ENCODE peak calls at places on chromosomes 1 and 21, in eight cellular contexts. M is upper lobe of left lung; S is aorta; T is right lobe of liver; Z is body of pancreas; V is effector memory CD4-positive, alpha-beta T cell; F is H9; W is left lung. E is an unnamed sample.

GRCh38 chr1:24351247-24351646 is 32.1 kb downstream of the GRHL3 start:
- DNase-seq in M (no peak), S (no peak), T (no peak), Z (no peak), V (no peak), F (no peak), W (no peak), E (no peak)

GRCh38 chr1:151720974-151721787 is at the start of gene RIIAD1:
- DNase-seq in M (peak), S (no peak), T (peak), Z (no peak), V (peak), F (peak), W (no peak), E (no peak)

GRCh38 chr21:40555129-40555528 is 291.8 kb downstream of the DSCAM start:
- DNase-seq in M (no peak), S (no peak), T (no peak), Z (no peak), V (no peak), F (no peak), W (no peak), E (no peak)

GRCh38 chr1:241821363-241821762 is 26.6 kb upstream of the EXO1 start:
- DNase-seq in M (no peak), S (no peak), T (no peak), Z (no peak), V (no peak), F (no peak), W (no peak), E (no peak)

GRCh38 chr1:209455666-209456065 is 127.8 kb upstream of the CAMK1G start:
- DNase-seq in M (no peak), S (no peak), T (no peak), Z (no peak), V (no peak), F (no peak), W (no peak), E (no peak)

GRCh38 chr1:87615917-87616316 is 287.2 kb downstream of the LMO4 start:
- DNase-seq in M (no peak), S (no peak), T (no peak), Z (no peak), V (no peak), F (no peak), W (no peak), E (no peak)

GRCh38 chr1:9106286-9106685 is 22.6 kb downstream of the GPR157 start:
- DNase-seq in M (peak), S (peak), T (no peak), Z (no peak), V (no peak), F (no peak), W (no peak), E (no peak)

GRCh38 chr1:221344693-221345092 is 397.2 kb downstream of the DUSP10 start:
- DNase-seq in M (no peak), S (no peak), T (no peak), Z (no peak), V (no peak), F (no peak), W (no peak), E (no peak)

GRCh38 chr1:222392571-222392970 is 155.3 kb downstream of the HHIPL2 start:
- DNase-seq in M (no peak), S (no peak), T (no peak), Z (no peak), V (no peak), F (no peak), W (no peak), E (no peak)

GRCh38 chr1:37989381-37989930 is 366 bp downstream of the SF3A3 start:
- DNase-seq in M (no peak), S (peak), T (peak), Z (peak), V (peak), F (peak), W (peak), E (no peak)

GRCh38 chr1:22673486-22674409 is 20.7 kb downstream of the C1QB start:
- DNase-seq in M (peak), S (peak), T (peak), Z (peak), V (no peak), F (no peak), W (no peak), E (no peak)

GRCh38 chr1:205456383-205456867 is 580 bp upstream of the BLACAT1 start:
- DNase-seq in M (peak), S (no peak), T (no peak), Z (no peak), V (no peak), F (peak), W (no peak), E (no peak)

GRCh38 chr1:167642501-167642826 is 12.4 kb downstream of the RCSD1 start:
- DNase-seq in M (no peak), S (no peak), T (no peak), Z (no peak), V (no peak), F (no peak), W (no peak), E (no peak)

GRCh38 chr1:118783095-118783758 is 204.9 kb downstream of the TBX15 start:
- DNase-seq in M (no peak), S (no peak), T (no peak), Z (no peak), V (no peak), F (no peak), W (no peak), E (no peak)

GRCh38 chr1:234398849-234399381 is 25.7 kb downstream of the COA6 start:
- DNase-seq in M (no peak), S (no peak), T (no peak), Z (no peak), V (no peak), F (no peak), W (no peak), E (no peak)

GRCh38 chr1:69572921-69573320 is 5.2 kb downstream of the LRRC7 start:
- DNase-seq in M (no peak), S (no peak), T (no peak), Z (no peak), V (no peak), F (no peak), W (no peak), E (no peak)

GRCh38 chr1:42937141-42937696 is 21.4 kb downstream of the SLC2A1 start:
- DNase-seq in M (no peak), S (no peak), T (no peak), Z (no peak), V (no peak), F (no peak), W (peak), E (no peak)

GRCh38 chr1:26237230-26237966 is 3.4 kb downstream of the CEP85 start:
- DNase-seq in M (no peak), S (no peak), T (no peak), Z (no peak), V (no peak), F (no peak), W (no peak), E (no peak)

GRCh38 chr1:69737527-69738176 is 169.9 kb downstream of the LRRC7 start:
- DNase-seq in M (no peak), S (no peak), T (no peak), Z (peak), V (no peak), F (peak), W (no peak), E (no peak)

GRCh38 chr1:25869909-25870606 is 5.5 kb downstream of the PAQR7 start:
- DNase-seq in M (no peak), S (no peak), T (no peak), Z (no peak), V (no peak), F (no peak), W (no peak), E (no peak)

GRCh38 chr1:109781807-109782206 is 18.1 kb upstream of the EPS8L3 start:
- DNase-seq in M (no peak), S (no peak), T (no peak), Z (no peak), V (no peak), F (no peak), W (no peak), E (no peak)

GRCh38 chr1:51978099-51978498 is 12.4 kb downstream of the RAB3B start:
- DNase-seq in M (no peak), S (no peak), T (no peak), Z (no peak), V (no peak), F (no peak), W (no peak), E (no peak)

GRCh38 chr1:164659621-164660414 is 100.8 kb downstream of the PBX1 start:
- DNase-seq in M (no peak), S (no peak), T (no peak), Z (peak), V (no peak), F (peak), W (no peak), E (no peak)

GRCh38 chr1:172821609-172822274 is 162.8 kb downstream of the FASLG start:
- DNase-seq in M (no peak), S (no peak), T (no peak), Z (peak), V (no peak), F (no peak), W (no peak), E (peak)

GRCh38 chr21:38985423-38986378 is 180.0 kb downstream of the ETS2 start:
- DNase-seq in M (no peak), S (peak), T (peak), Z (peak), V (no peak), F (no peak), W (peak), E (no peak)

DNA sequence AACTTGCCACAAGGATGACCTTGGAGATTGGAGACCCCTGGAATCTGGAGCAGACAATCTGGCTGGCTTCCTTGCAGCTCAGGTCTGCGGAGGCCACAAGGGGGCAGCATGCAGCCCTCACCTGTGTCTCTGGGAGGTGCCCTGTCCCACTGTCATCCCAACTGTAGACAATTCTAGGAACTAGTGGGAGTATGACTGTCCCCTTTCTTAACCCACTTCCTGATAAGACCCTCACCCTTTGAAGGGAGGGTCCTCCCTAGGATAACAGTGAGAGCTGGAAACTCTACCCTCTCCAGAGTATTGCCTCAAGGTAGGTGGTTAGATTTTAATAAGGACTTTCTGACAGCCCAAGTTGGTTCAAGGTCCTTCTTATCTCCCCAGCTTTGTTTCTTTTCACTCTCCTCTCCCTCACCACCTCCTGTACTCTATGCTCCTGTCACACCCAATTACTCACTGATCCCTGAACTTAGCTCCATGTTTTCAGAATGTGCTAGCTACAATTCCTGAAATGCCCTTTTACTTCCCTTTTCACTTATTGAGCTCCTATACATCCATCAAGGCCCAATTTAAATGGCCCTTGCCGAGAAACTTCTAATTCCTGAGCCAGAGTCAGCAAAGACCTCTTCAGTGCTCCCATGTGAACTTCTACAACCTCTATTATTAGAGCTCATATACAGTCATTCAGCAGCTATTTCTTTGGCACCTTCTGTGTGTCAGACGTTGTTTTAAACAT is 9.2 kb upstream of the KCNQ4 start:
- DNase-seq in M (no peak), S (no peak), T (peak), Z (peak), V (peak), F (peak), W (no peak), E (no peak)
- H3K27ac ChIP-seq in M (no peak), S (peak), T (no peak), Z (no peak), V (no peak), F (no peak), W (no peak), E (no peak)

GRCh38 chr1:235465066-235465465 is 39.2 kb downstream of the B3GALNT2 start:
- DNase-seq in M (no peak), S (no peak), T (no peak), Z (no peak), V (no peak), F (no peak), W (no peak), E (no peak)

GRCh38 chr1:235470741-235471439 is 33.4 kb downstream of the B3GALNT2 start:
- DNase-seq in M (no peak), S (no peak), T (no peak), Z (no peak), V (no peak), F (no peak), W (no peak), E (no peak)

GRCh38 chr1:235468970-235469369 is 35.3 kb downstream of the B3GALNT2 start:
- DNase-seq in M (no peak), S (no peak), T (no peak), Z (no peak), V (no peak), F (no peak), W (no peak), E (no peak)

GRCh38 chr1:235473808-235474207 is 30.4 kb downstream of the B3GALNT2 start:
- DNase-seq in M (no peak), S (no peak), T (no peak), Z (no peak), V (no peak), F (no peak), W (no peak), E (no peak)

DNA sequence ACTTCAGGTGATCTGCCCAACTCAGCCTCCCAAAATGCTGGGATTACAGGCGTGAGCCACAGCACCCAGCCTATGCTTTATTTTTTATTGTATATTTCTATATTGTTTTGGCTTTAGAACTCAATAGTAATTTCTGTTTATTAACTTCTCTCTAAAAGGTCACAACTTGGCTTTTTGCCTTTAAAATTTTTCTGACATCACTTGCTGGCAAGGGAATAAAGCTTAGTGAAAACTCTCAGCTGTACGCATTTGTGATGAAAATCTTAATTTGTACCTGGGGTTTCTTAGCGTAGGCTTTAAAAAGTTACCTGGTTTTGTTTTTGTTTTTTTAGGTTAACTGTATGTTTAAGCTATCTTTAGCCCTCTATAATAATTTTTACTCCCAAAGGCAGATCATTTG is 36.2 kb downstream of the B3GALNT2 start:
- DNase-seq in M (no peak), S (no peak), T (no peak), Z (peak), V (no peak), F (no peak), W (no peak), E (no peak)
- H3K27ac ChIP-seq in M (no peak), S (no peak), T (no peak), Z (peak), V (no peak), F (no peak), W (no peak), E (no peak)

DNA sequence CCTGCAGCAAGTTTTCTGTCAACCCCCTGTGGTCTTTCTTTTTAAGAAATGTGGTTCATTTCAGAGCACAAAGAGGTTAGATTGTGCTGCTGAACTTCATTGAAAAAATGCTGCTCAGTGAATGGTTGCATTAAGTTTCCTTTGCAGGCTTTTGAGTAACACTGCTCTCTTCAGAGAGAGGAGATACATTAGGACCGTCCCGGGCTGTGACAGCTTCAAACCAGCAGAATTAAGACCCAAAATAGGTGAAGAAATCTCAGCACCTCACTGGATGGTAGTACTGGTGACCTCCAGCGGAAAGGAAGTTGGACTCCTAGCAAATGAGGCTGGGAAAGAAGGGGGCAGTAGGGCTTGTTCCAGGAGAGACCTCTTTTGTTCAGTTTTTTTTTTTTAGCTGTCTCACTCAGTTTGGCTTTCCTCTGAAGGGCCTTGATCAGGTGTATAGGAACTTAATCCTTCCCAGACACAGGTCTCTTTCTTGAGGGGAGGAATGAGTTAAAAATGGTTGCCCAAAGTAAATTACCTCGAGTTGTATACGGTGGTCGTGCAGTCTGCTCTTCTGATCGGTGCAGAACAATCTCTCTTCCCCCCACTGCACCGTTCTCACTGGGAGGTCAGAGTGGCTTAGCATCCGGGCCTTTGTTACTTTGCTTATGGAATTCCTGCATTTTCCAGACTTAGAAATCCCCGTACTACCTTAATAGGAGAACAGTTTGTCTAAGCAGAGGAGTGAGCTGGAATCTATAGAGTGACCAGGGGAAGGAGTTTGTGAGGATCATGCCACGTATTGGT is 81.0 kb downstream of the NDUFS5 start:
- DNase-seq in M (no peak), S (no peak), T (no peak), Z (no peak), V (no peak), F (no peak), W (no peak), E (no peak)
- H3K27ac ChIP-seq in M (peak), S (peak), T (peak), Z (peak), V (no peak), F (peak), W (peak), E (peak)

GRCh38 chr1:204095248-204095640 is 22.3 kb downstream of the SOX13 start:
- DNase-seq in M (no peak), S (no peak), T (no peak), Z (no peak), V (no peak), F (no peak), W (no peak), E (no peak)

GRCh38 chr1:204093756-204094155 is 20.8 kb downstream of the SOX13 start:
- DNase-seq in M (no peak), S (no peak), T (no peak), Z (no peak), V (no peak), F (no peak), W (no peak), E (no peak)

GRCh38 chr1:204094262-204095247 is 21.6 kb downstream of the SOX13 start:
- DNase-seq in M (no peak), S (no peak), T (no peak), Z (no peak), V (no peak), F (no peak), W (peak), E (no peak)

GRCh38 chr1:204098683-204099082 is 25.8 kb downstream of the SOX13 start:
- DNase-seq in M (no peak), S (no peak), T (no peak), Z (no peak), V (no peak), F (no peak), W (no peak), E (no peak)

DNA sequence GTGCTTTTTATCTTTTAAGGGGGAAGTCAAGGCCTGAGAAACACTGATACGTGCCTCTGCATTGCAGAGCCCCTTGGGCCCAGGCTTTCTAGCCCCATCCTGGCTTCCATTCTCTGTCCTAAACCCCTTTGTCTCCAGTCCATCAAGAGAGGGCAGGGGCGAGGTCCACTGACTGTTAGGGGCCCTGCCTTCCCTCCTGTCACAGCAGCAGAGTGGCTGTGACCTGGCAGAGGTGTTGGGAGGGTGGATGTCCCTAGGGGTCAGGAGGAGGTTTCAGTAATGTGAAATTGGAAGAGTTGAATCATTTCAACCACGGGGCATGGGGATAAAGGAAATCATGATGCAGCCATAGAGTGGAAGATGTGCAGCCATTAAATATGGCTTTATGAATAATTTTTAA is 24.0 kb downstream of the SOX13 start:
- DNase-seq in M (no peak), S (no peak), T (no peak), Z (no peak), V (no peak), F (no peak), W (no peak), E (no peak)
- H3K27ac ChIP-seq in M (peak), S (no peak), T (no peak), Z (no peak), V (no peak), F (no peak), W (no peak), E (no peak)

GRCh38 chr1:1245840-1246205 is 699 bp downstream of the C1QTNF12 start:
- DNase-seq in M (peak), S (no peak), T (no peak), Z (no peak), V (no peak), F (no peak), W (no peak), E (no peak)
- H3K27ac ChIP-seq in M (no peak), S (no peak), T (no peak), Z (no peak), V (no peak), F (no peak), W (no peak), E (no peak)

GRCh38 chr21:21436012-21436545 is 437.9 kb downstream of the NCAM2 start:
- DNase-seq in M (no peak), S (no peak), T (no peak), Z (no peak), V (no peak), F (no peak), W (no peak), E (no peak)
- H3K27ac ChIP-seq in M (no peak), S (no peak), T (no peak), Z (no peak), V (no peak), F (no peak), W (peak), E (no peak)

GRCh38 chr1:236281286-236282158 is at the start of gene ERO1B:
- DNase-seq in M (peak), S (peak), T (peak), Z (peak), V (peak), F (peak), W (peak), E (peak)

GRCh38 chr1:236284291-236284711 is 2.5 kb upstream of the ERO1B start:
- DNase-seq in M (no peak), S (no peak), T (no peak), Z (no peak), V (no peak), F (no peak), W (no peak), E (no peak)

GRCh38 chr1:236280438-236281285 is 1.1 kb downstream of the ERO1B start:
- DNase-seq in M (no peak), S (no peak), T (peak), Z (no peak), V (peak), F (peak), W (no peak), E (no peak)

GRCh38 chr1:236282159-236282716 is 480 bp upstream of the ERO1B start:
- DNase-seq in M (no peak), S (no peak), T (no peak), Z (no peak), V (no peak), F (no peak), W (no peak), E (no peak)

DNA sequence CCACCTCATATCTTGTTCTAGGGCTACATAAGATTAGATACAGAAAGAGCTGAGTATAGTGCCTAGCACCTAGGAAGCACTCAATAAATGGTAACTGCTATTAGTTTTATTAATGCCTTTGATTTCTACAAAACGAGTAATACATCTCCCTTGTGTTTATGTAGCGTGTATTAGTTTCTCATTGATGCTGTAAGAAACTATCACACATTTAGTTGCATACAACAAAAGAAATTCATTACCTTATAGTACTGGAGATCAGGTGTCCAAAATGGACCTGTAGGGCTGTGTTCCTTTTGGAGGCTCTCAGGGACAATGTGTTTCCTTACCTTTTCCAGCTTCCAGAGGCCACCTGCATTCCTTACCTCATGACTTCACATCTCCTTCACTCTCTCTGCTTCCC is 961 bp upstream of the ERO1B start:
- DNase-seq in M (no peak), S (no peak), T (no peak), Z (no peak), V (no peak), F (no peak), W (no peak), E (no peak)
- H3K27ac ChIP-seq in M (no peak), S (no peak), T (no peak), Z (peak), V (peak), F (no peak), W (no peak), E (no peak)